ENCODE peak calls at places on chromosome 22, in seven cellular contexts. One of them, this sample, is unnamed.

GRCh38 chr22:39528080-39528661 is 4.4 kb downstream of the RPS19BP1 start:
- DNase-seq in upper lobe of left lung: no peak
- DNase-seq in esophagus squamous epithelium: no peak
- DNase-seq in NB4: no peak
- DNase-seq in heart left ventricle: no peak
- DNase-seq in tibial nerve: no peak
- DNase-seq in A549: no peak
- DNase-seq in this sample: no peak

GRCh38 chr22:40265783-40266182 is 80.5 kb upstream of the ADSL start:
- DNase-seq in upper lobe of left lung: peak; percentile 36
- DNase-seq in esophagus squamous epithelium: no peak
- DNase-seq in NB4: peak; percentile 48
- DNase-seq in heart left ventricle: no peak
- DNase-seq in tibial nerve: no peak
- DNase-seq in A549: no peak
- DNase-seq in this sample: no peak

GRCh38 chr22:23774922-23775436 is 2.3 kb downstream of the MMP11 start:
- DNase-seq in upper lobe of left lung: no peak
- DNase-seq in esophagus squamous epithelium: no peak
- DNase-seq in NB4: no peak
- DNase-seq in heart left ventricle: no peak
- DNase-seq in tibial nerve: no peak
- DNase-seq in A549: peak; percentile 19
- DNase-seq in this sample: no peak

GRCh38 chr22:40829131-40829530 is 10.0 kb upstream of the SLC25A17 start:
- DNase-seq in upper lobe of left lung: no peak
- DNase-seq in esophagus squamous epithelium: no peak
- DNase-seq in NB4: no peak
- DNase-seq in heart left ventricle: no peak
- DNase-seq in tibial nerve: no peak
- DNase-seq in A549: no peak
- DNase-seq in this sample: no peak

GRCh38 chr22:48171294-48171693 is 1408.8 kb downstream of the TBC1D22A start:
- DNase-seq in upper lobe of left lung: peak; percentile 12
- DNase-seq in esophagus squamous epithelium: no peak
- DNase-seq in NB4: peak; percentile 6
- DNase-seq in heart left ventricle: no peak
- DNase-seq in tibial nerve: no peak
- DNase-seq in A549: no peak
- DNase-seq in this sample: no peak

GRCh38 chr22:48887394-48888332 is 940.0 kb downstream of the BRD1 start:
- DNase-seq in upper lobe of left lung: no peak
- DNase-seq in esophagus squamous epithelium: no peak
- DNase-seq in NB4: no peak
- DNase-seq in heart left ventricle: no peak
- DNase-seq in tibial nerve: no peak
- DNase-seq in A549: no peak
- DNase-seq in this sample: no peak

GRCh38 chr22:42138122-42138770 is 7.6 kb upstream of the CYP2D6 start:
- DNase-seq in upper lobe of left lung: no peak
- DNase-seq in esophagus squamous epithelium: no peak
- DNase-seq in NB4: no peak
- DNase-seq in heart left ventricle: no peak
- DNase-seq in tibial nerve: no peak
- DNase-seq in A549: no peak
- DNase-seq in this sample: peak; percentile 49

GRCh38 chr22:50141891-50142363 is 28.6 kb upstream of the PANX2 start:
- DNase-seq in upper lobe of left lung: no peak
- DNase-seq in esophagus squamous epithelium: no peak
- DNase-seq in NB4: peak; percentile 26
- DNase-seq in heart left ventricle: no peak
- DNase-seq in tibial nerve: no peak
- DNase-seq in A549: no peak
- DNase-seq in this sample: no peak

GRCh38 chr22:49099496-49100124 is 728.1 kb downstream of the BRD1 start:
- DNase-seq in upper lobe of left lung: no peak
- DNase-seq in esophagus squamous epithelium: no peak
- DNase-seq in NB4: peak; percentile 9
- DNase-seq in heart left ventricle: peak; percentile 19
- DNase-seq in tibial nerve: no peak
- DNase-seq in A549: peak; percentile 53
- DNase-seq in this sample: no peak

GRCh38 chr22:43110927-43111623 is 525 bp downstream of the BIK start:
- DNase-seq in upper lobe of left lung: peak; percentile 64
- DNase-seq in esophagus squamous epithelium: no peak
- DNase-seq in NB4: peak; percentile 46
- DNase-seq in heart left ventricle: no peak
- DNase-seq in tibial nerve: no peak
- DNase-seq in A549: no peak
- DNase-seq in this sample: no peak

GRCh38 chr22:49930596-49931412 is 12.4 kb downstream of the CRELD2 start:
- DNase-seq in upper lobe of left lung: peak; percentile 92
- DNase-seq in esophagus squamous epithelium: no peak
- DNase-seq in NB4: peak; percentile 91
- DNase-seq in heart left ventricle: no peak
- DNase-seq in tibial nerve: peak; percentile 72
- DNase-seq in A549: peak; percentile 77
- DNase-seq in this sample: peak; percentile 74

GRCh38 chr22:44523981-44524759 is 26.1 kb upstream of the RTL6 start:
- DNase-seq in upper lobe of left lung: no peak
- DNase-seq in esophagus squamous epithelium: no peak
- DNase-seq in NB4: no peak
- DNase-seq in heart left ventricle: no peak
- DNase-seq in tibial nerve: no peak
- DNase-seq in A549: no peak
- DNase-seq in this sample: no peak

GRCh38 chr22:24141586-24141985 is 39.7 kb upstream of the SUSD2 start:
- DNase-seq in upper lobe of left lung: no peak
- DNase-seq in esophagus squamous epithelium: no peak
- DNase-seq in NB4: no peak
- DNase-seq in heart left ventricle: no peak
- DNase-seq in tibial nerve: no peak
- DNase-seq in A549: no peak
- DNase-seq in this sample: no peak

GRCh38 chr22:49999063-49999900 is 13.3 kb downstream of the IL17REL start:
- DNase-seq in upper lobe of left lung: peak; percentile 51
- DNase-seq in esophagus squamous epithelium: no peak
- DNase-seq in NB4: no peak
- DNase-seq in heart left ventricle: peak; percentile 76
- DNase-seq in tibial nerve: no peak
- DNase-seq in A549: no peak
- DNase-seq in this sample: no peak

GRCh38 chr22:43881091-43882061 is 10.4 kb downstream of the PNPLA5 start:
- DNase-seq in upper lobe of left lung: no peak
- DNase-seq in esophagus squamous epithelium: no peak
- DNase-seq in NB4: no peak
- DNase-seq in heart left ventricle: no peak
- DNase-seq in tibial nerve: no peak
- DNase-seq in A549: no peak
- DNase-seq in this sample: no peak

GRCh38 chr22:20019661-20020532 is 1.0 kb upstream of the TANGO2 start:
- DNase-seq in upper lobe of left lung: no peak
- DNase-seq in esophagus squamous epithelium: no peak
- DNase-seq in NB4: no peak
- DNase-seq in heart left ventricle: peak; percentile 52
- DNase-seq in tibial nerve: no peak
- DNase-seq in A549: no peak
- DNase-seq in this sample: no peak

GRCh38 chr22:20021196-20022181 is 579 bp downstream of the TANGO2 start:
- DNase-seq in upper lobe of left lung: peak; percentile 91
- DNase-seq in esophagus squamous epithelium: no peak
- DNase-seq in NB4: peak; percentile 33
- DNase-seq in heart left ventricle: peak; percentile 84
- DNase-seq in tibial nerve: peak; percentile 50
- DNase-seq in A549: no peak
- DNase-seq in this sample: peak; percentile 83

GRCh38 chr22:20022231-20023069 is 1.5 kb downstream of the TANGO2 start:
- DNase-seq in upper lobe of left lung: no peak
- DNase-seq in esophagus squamous epithelium: no peak
- DNase-seq in NB4: no peak
- DNase-seq in heart left ventricle: peak; percentile 57
- DNase-seq in tibial nerve: no peak
- DNase-seq in A549: no peak
- DNase-seq in this sample: no peak

GRCh38 chr22:20023214-20023613 is 2.3 kb downstream of the TANGO2 start:
- DNase-seq in upper lobe of left lung: no peak
- DNase-seq in esophagus squamous epithelium: no peak
- DNase-seq in NB4: no peak
- DNase-seq in heart left ventricle: no peak
- DNase-seq in tibial nerve: no peak
- DNase-seq in A549: no peak
- DNase-seq in this sample: no peak

DNA sequence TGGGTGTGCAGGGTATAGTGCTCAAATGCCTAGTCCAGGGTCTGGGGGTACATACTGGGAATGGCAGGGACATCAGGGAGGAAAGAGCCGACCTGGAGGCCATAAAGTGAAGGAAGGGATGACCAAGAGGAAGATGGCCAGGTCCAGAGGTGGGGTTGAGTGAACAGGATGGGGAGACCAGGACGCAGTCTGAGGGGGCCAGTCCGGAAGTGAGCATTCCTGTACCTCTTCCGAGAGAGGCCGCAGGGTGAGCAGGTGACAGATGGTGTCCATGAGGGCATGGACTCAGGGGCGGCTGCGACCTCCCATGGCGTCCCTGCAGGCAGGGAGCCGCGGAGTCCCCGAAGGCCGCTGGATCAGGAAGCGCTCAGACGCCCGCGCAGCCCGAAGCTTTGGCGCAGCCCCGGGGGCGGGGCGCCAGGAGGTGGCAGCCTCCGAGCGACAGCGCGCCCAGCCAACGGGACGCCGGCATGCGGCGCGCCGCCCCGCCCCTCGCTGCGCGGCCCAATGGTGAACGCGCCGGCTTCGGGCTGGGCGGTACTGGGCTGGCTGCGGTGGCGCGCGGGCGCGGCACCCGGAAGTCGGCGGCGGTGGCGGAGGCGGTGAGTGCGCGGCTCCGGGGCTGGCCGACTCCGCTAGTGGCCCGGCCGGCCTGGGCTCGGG is at the start of gene TANGO2:
- DNase-seq in upper lobe of left lung: peak; percentile 93
- DNase-seq in esophagus squamous epithelium: no peak
- DNase-seq in NB4: peak; percentile 92
- DNase-seq in heart left ventricle: peak; percentile 97
- DNase-seq in tibial nerve: peak; percentile 86
- DNase-seq in A549: peak; percentile 83
- DNase-seq in this sample: peak; percentile 95
- TF ChIP-seq POLR2A in upper lobe of left lung: no peak
- TF ChIP-seq POLR2A in esophagus squamous epithelium: peak; percentile 81
- TF ChIP-seq POLR2A in NB4: peak; percentile 51
- TF ChIP-seq POLR2A in heart left ventricle: peak; percentile 97
- TF ChIP-seq POLR2A in tibial nerve: peak; percentile 81
- TF ChIP-seq POLR2A in A549: peak; percentile 52
- TF ChIP-seq POLR2A in this sample: peak; percentile 97

GRCh38 chr22:38014083-38014482 is 29.7 kb upstream of the SOX10 start:
- DNase-seq in upper lobe of left lung: no peak
- DNase-seq in esophagus squamous epithelium: no peak
- DNase-seq in NB4: no peak
- DNase-seq in heart left ventricle: no peak
- DNase-seq in tibial nerve: no peak
- DNase-seq in A549: no peak
- DNase-seq in this sample: no peak

GRCh38 chr22:38018938-38019827 is 34.8 kb upstream of the SOX10 start:
- DNase-seq in upper lobe of left lung: no peak
- DNase-seq in esophagus squamous epithelium: no peak
- DNase-seq in NB4: no peak
- DNase-seq in heart left ventricle: peak; percentile 30
- DNase-seq in tibial nerve: no peak
- DNase-seq in A549: no peak
- DNase-seq in this sample: no peak

GRCh38 chr22:38016182-38017078 is 32.1 kb upstream of the SOX10 start:
- DNase-seq in upper lobe of left lung: peak; percentile 38
- DNase-seq in esophagus squamous epithelium: no peak
- DNase-seq in NB4: peak; percentile 30
- DNase-seq in heart left ventricle: no peak
- DNase-seq in tibial nerve: peak; percentile 52
- DNase-seq in A549: peak; percentile 19
- DNase-seq in this sample: no peak

GRCh38 chr22:38017939-38018885 is 33.9 kb upstream of the SOX10 start:
- DNase-seq in upper lobe of left lung: no peak
- DNase-seq in esophagus squamous epithelium: no peak
- DNase-seq in NB4: no peak
- DNase-seq in heart left ventricle: no peak
- DNase-seq in tibial nerve: no peak
- DNase-seq in A549: no peak
- DNase-seq in this sample: no peak

GRCh38 chr22:38017272-38017920 is 33.0 kb upstream of the SOX10 start:
- DNase-seq in upper lobe of left lung: peak; percentile 82
- DNase-seq in esophagus squamous epithelium: no peak
- DNase-seq in NB4: peak; percentile 40
- DNase-seq in heart left ventricle: peak; percentile 89
- DNase-seq in tibial nerve: peak; percentile 71
- DNase-seq in A549: no peak
- DNase-seq in this sample: peak; percentile 74
- TF ChIP-seq CTCF in upper lobe of left lung: no peak
- TF ChIP-seq CTCF in esophagus squamous epithelium: no peak
- TF ChIP-seq CTCF in NB4: no peak
- TF ChIP-seq CTCF in heart left ventricle: no peak
- TF ChIP-seq CTCF in tibial nerve: no peak
- TF ChIP-seq CTCF in A549: no peak
- TF ChIP-seq CTCF in this sample: no peak

GRCh38 chr22:28800308-28801041 is at the start of gene XBP1:
- DNase-seq in upper lobe of left lung: peak; percentile 94
- DNase-seq in esophagus squamous epithelium: peak; percentile 58
- DNase-seq in NB4: peak; percentile 95
- DNase-seq in heart left ventricle: peak; percentile 98
- DNase-seq in tibial nerve: peak; percentile 90
- DNase-seq in A549: peak; percentile 91
- DNase-seq in this sample: peak; percentile 97
- TF ChIP-seq POLR2A in upper lobe of left lung: peak; percentile 83
- TF ChIP-seq POLR2A in esophagus squamous epithelium: peak; percentile 98
- TF ChIP-seq POLR2A in NB4: peak; percentile 89
- TF ChIP-seq POLR2A in heart left ventricle: peak; percentile 93
- TF ChIP-seq POLR2A in tibial nerve: peak; percentile 100
- TF ChIP-seq POLR2A in A549: peak; percentile 86
- TF ChIP-seq POLR2A in this sample: peak; percentile 100

GRCh38 chr22:37906364-37907008 is 389 bp downstream of the MICALL1 start:
- DNase-seq in upper lobe of left lung: no peak
- DNase-seq in esophagus squamous epithelium: no peak
- DNase-seq in NB4: peak; percentile 32
- DNase-seq in heart left ventricle: no peak
- DNase-seq in tibial nerve: no peak
- DNase-seq in A549: no peak
- DNase-seq in this sample: no peak

GRCh38 chr22:37904572-37905533 is 1.2 kb upstream of the MICALL1 start:
- DNase-seq in upper lobe of left lung: peak; percentile 50
- DNase-seq in esophagus squamous epithelium: no peak
- DNase-seq in NB4: peak; percentile 96
- DNase-seq in heart left ventricle: peak; percentile 33
- DNase-seq in tibial nerve: peak; percentile 20
- DNase-seq in A549: peak; percentile 81
- DNase-seq in this sample: no peak

GRCh38 chr22:37907036-37907954 is 1.2 kb downstream of the MICALL1 start:
- DNase-seq in upper lobe of left lung: no peak
- DNase-seq in esophagus squamous epithelium: no peak
- DNase-seq in NB4: no peak
- DNase-seq in heart left ventricle: no peak
- DNase-seq in tibial nerve: no peak
- DNase-seq in A549: no peak
- DNase-seq in this sample: no peak

GRCh38 chr22:37909756-37910155 is 3.7 kb downstream of the MICALL1 start:
- DNase-seq in upper lobe of left lung: no peak
- DNase-seq in esophagus squamous epithelium: no peak
- DNase-seq in NB4: no peak
- DNase-seq in heart left ventricle: no peak
- DNase-seq in tibial nerve: no peak
- DNase-seq in A549: no peak
- DNase-seq in this sample: no peak

GRCh38 chr22:37905534-37906363 is at the start of gene MICALL1:
- DNase-seq in upper lobe of left lung: peak; percentile 81
- DNase-seq in esophagus squamous epithelium: no peak
- DNase-seq in NB4: peak; percentile 78
- DNase-seq in heart left ventricle: peak; percentile 88
- DNase-seq in tibial nerve: peak; percentile 23
- DNase-seq in A549: peak; percentile 64
- DNase-seq in this sample: peak; percentile 84
- TF ChIP-seq CTCF in upper lobe of left lung: peak; percentile 83
- TF ChIP-seq CTCF in esophagus squamous epithelium: peak; percentile 40
- TF ChIP-seq CTCF in NB4: no peak
- TF ChIP-seq CTCF in heart left ventricle: peak; percentile 37
- TF ChIP-seq CTCF in tibial nerve: peak; percentile 56
- TF ChIP-seq CTCF in A549: peak; percentile 52
- TF ChIP-seq CTCF in this sample: peak; percentile 56